ENCODE peak calls at places on chromosome 7, in ten cellular contexts. H is HT-29; L is substantia nigra; C is testis; O is mesendoderm; J is stimulated activated CD4-positive, alpha-beta T cell treated with anti-CD3 and anti-CD28 coated beads, Interleukin-2, amount 100 ng/mL, for 48 hours; S is tibial artery; M is DMS53; X is astrocyte of the hippocampus; U is activated T-helper 1 cell treated with Interleukin-2 at 50 U/mL for 16 hours. Q is an unnamed sample.

GRCh38 chr7:140673063-140673769 is 471 bp downstream of the ADCK2 start:
- DNase-seq in L (peak), M (peak), X (peak), U (peak), S (peak), H (peak), J (peak), O (peak), C (peak), Q (peak)

GRCh38 chr7:96004598-96004997 is 232.2 kb downstream of the DYNC1I1 start:
- DNase-seq in J (no peak), H (peak), O (no peak), L (no peak), M (no peak), S (no peak), X (peak), C (no peak), U (no peak), Q (no peak)

GRCh38 chr7:95631545-95631944 is 35.2 kb upstream of the PDK4 start:
- DNase-seq in U (no peak), M (no peak), L (no peak), C (no peak), X (no peak), J (no peak), O (peak), H (no peak), S (no peak), Q (no peak)

GRCh38 chr7:106660862-106661720 is at the start of gene CCDC71L:
- DNase-seq in U (peak), O (peak), L (peak), H (peak), J (peak), C (peak), S (peak), X (peak), M (peak), Q (peak)

GRCh38 chr7:86942081-86942480 is 117.4 kb downstream of the ELAPOR2 start:
- DNase-seq in L (no peak), C (no peak), H (no peak), U (no peak), M (peak), J (no peak), X (peak), S (no peak), O (no peak), Q (peak)

GRCh38 chr7:11620822-11621395 is 211.1 kb downstream of the THSD7A start:
- DNase-seq in O (no peak), U (no peak), S (no peak), X (no peak), L (no peak), C (no peak), M (no peak), J (no peak), H (no peak), Q (no peak)

GRCh38 chr7:131890191-131890590 is 333.8 kb upstream of the PODXL start:
- DNase-seq in U (no peak), C (no peak), M (no peak), J (no peak), L (no peak), H (no peak), X (peak), S (no peak), O (no peak), Q (no peak)

GRCh38 chr7:140594131-140594691 is 46.4 kb downstream of the DENND2A start:
- DNase-seq in M (no peak), H (no peak), C (no peak), U (no peak), J (no peak), S (no peak), L (no peak), O (peak), X (no peak), Q (no peak)

GRCh38 chr7:51133992-51134391 is 182.6 kb downstream of the COBL start:
- DNase-seq in H (no peak), J (no peak), U (no peak), X (no peak), O (no peak), C (no peak), S (no peak), L (no peak), M (no peak), Q (no peak)

GRCh38 chr7:55893940-55894339 is 6.7 kb downstream of the ZNF713 start:
- DNase-seq in H (no peak), C (no peak), J (no peak), S (no peak), U (no peak), O (no peak), X (no peak), L (no peak), M (no peak), Q (no peak)

GRCh38 chr7:25731881-25732240 is 420.1 kb upstream of the NFE2L3 start:
- DNase-seq in L (no peak), X (no peak), H (no peak), M (no peak), J (no peak), U (no peak), S (no peak), C (no peak), O (no peak), Q (no peak)

Q was measured in putamen.